ENCODE peak calls at places on chromosomes 7 and 10, in ten cellular contexts. V is Peyer's patch, B is AG04450, I is WTC11, N is upper lobe of left lung, A is cardiac fibroblast, Z is ovary, M is GM13976, Q is sigmoid colon, W is lower lobe of right lung. X is an unnamed sample.

GRCh38 chr10:28774051-28774995 is 97.0 kb downstream of the BAMBI start:
- DNase-seq in I (no peak), Q (no peak), A (no peak), W (no peak), Z (no peak), V (no peak), N (no peak), M (no peak), B (no peak), X (no peak)

GRCh38 chr10:80104066-80104926 is 25.8 kb downstream of the TMEM254 start:
- DNase-seq in A (peak), V (no peak), W (no peak), B (peak), I (no peak), Q (no peak), N (no peak), Z (peak), M (peak), X (no peak)

GRCh38 chr10:114271779-114272167 is 32.7 kb downstream of the VWA2 start:
- DNase-seq in N (no peak), Z (no peak), W (no peak), B (peak), M (no peak), A (peak), Q (peak), V (peak), I (no peak), X (no peak)

GRCh38 chr7:129832701-129833227 is 120.0 kb downstream of the UBE2H start:
- DNase-seq in N (no peak), I (no peak), M (no peak), W (no peak), Q (no peak), Z (no peak), V (no peak), B (no peak), A (no peak), X (no peak)

GRCh38 chr7:105778956-105779355 is 97.4 kb downstream of the ATXN7L1 start:
- DNase-seq in A (no peak), B (no peak), M (no peak), W (no peak), I (no peak), N (no peak), V (no peak), Z (no peak), Q (no peak), X (no peak)

GRCh38 chr10:44243851-44244502 is 140.9 kb downstream of the CXCL12 start:
- DNase-seq in I (no peak), M (no peak), Q (no peak), B (no peak), N (no peak), V (no peak), W (no peak), A (no peak), Z (no peak), X (no peak)

GRCh38 chr10:6912929-6913328 is 332.9 kb upstream of the PRKCQ start:
- DNase-seq in I (no peak), B (no peak), Z (no peak), M (no peak), V (no peak), A (peak), N (no peak), W (no peak), Q (no peak), X (no peak)

GRCh38 chr10:43873717-43874116 is 225.0 kb upstream of the ZNF32 start:
- DNase-seq in Z (no peak), A (no peak), V (no peak), N (no peak), M (no peak), I (no peak), Q (no peak), B (no peak), W (no peak), X (no peak)

GRCh38 chr10:78686444-78687060 is 382.2 kb upstream of the ZMIZ1 start:
- DNase-seq in I (no peak), Z (no peak), Q (no peak), M (no peak), V (no peak), W (no peak), A (no peak), N (no peak), B (no peak), X (no peak)

GRCh38 chr7:90816511-90817142 is 220.5 kb downstream of the CDK14 start:
- DNase-seq in N (no peak), A (peak), W (no peak), B (peak), I (no peak), Z (no peak), Q (no peak), M (peak), V (no peak), X (no peak)

GRCh38 chr7:66211429-66211828 is 6.3 kb downstream of the TPST1 start:
- DNase-seq in N (no peak), M (no peak), W (no peak), I (no peak), Z (no peak), A (peak), B (peak), Q (no peak), V (no peak), X (no peak)

GRCh38 chr7:21547511-21547910 is 4.7 kb downstream of the DNAH11 start:
- DNase-seq in I (no peak), N (no peak), V (no peak), A (no peak), B (no peak), M (no peak), Q (no peak), W (no peak), Z (no peak), X (no peak)

GRCh38 chr10:108597031-108597430 is 1326.3 kb downstream of the XPNPEP1 start:
- DNase-seq in B (no peak), M (no peak), N (no peak), I (no peak), Q (no peak), W (no peak), A (no peak), V (no peak), Z (no peak), X (no peak)

GRCh38 chr10:132450825-132451505 is 54.0 kb downstream of the PWWP2B start:
- DNase-seq in V (no peak), Z (no peak), M (no peak), A (no peak), W (peak), I (no peak), N (peak), Q (no peak), B (no peak), X (no peak)

GRCh38 chr10:9986786-9987185 is 1030.9 kb upstream of the CELF2 start:
- DNase-seq in Q (no peak), Z (no peak), I (no peak), A (no peak), V (no peak), M (no peak), B (no peak), W (no peak), N (no peak), X (no peak)

GRCh38 chr7:5701085-5701914 is 80.2 kb downstream of the RNF216 start:
- DNase-seq in I (no peak), Z (no peak), M (peak), W (no peak), Q (no peak), A (no peak), V (no peak), N (no peak), B (no peak), X (no peak)

GRCh38 chr7:30331338-30331737 is 46.9 kb downstream of the ZNRF2 start:
- DNase-seq in A (peak), M (no peak), V (no peak), W (no peak), N (no peak), I (no peak), Q (no peak), B (no peak), Z (no peak), X (no peak)

GRCh38 chr10:13997650-13998049 is 333.1 kb downstream of the FRMD4A start:
- DNase-seq in I (no peak), A (no peak), N (no peak), B (no peak), Q (no peak), V (no peak), Z (no peak), M (no peak), W (no peak), X (no peak)

DNA sequence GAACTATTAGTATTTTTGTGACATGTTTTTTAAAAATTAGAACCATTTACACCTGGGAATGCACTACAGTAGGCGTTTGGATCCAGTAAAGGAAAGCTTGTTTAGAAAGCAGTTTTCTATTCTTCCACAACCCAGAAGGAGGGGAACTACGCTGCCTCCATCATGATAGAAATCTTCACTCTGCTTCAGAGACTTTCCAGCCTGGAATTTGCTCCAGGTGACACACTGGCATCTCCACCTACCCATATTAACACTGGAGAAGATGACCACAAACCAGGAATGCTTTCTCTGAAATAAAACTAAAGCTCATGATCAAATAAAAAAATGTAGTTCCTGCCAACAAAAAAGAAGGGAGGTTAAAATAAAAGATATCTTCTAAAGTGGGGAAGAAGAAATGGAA is 66.3 kb downstream of the ARHGAP22 start:
- DNase-seq in W (no peak), I (no peak), A (no peak), M (no peak), Z (no peak), V (no peak), N (no peak), B (no peak), Q (no peak), X (no peak)
- TF ChIP-seq CTCF in W (no peak), I (no peak), A (no peak), M (no peak), Z (no peak), V (no peak), N (no peak), B (no peak), Q (no peak), X (no peak)

GRCh38 chr7:131753620-131754222 is 197.3 kb upstream of the PODXL start:
- DNase-seq in A (peak), B (no peak), V (no peak), Z (no peak), Q (no peak), I (peak), N (no peak), W (no peak), M (no peak), X (no peak)
- TF ChIP-seq CTCF in A (peak), B (peak), V (no peak), Z (no peak), Q (no peak), I (peak), N (no peak), W (no peak), M (peak), X (peak)

DNA sequence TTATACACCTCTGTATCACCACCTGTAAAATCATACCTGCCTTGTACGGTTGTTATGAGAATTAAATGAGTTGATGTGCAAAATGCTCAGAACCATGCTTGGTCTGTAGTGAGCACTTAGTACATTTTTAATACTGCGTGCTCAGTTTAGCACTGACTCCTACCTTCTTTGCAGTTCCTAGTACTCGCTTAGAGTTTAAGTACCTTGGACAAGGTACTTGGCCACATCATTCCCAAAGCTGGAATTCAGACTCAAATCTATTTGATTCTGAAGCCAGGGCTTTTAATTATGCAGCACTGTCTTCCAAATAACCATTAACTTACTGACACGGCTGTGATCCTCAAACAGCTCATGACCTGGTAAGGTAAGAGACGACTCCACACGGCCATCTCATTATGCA is 100.0 kb upstream of the AGK start:
- DNase-seq in B (no peak), I (no peak), W (no peak), M (no peak), N (no peak), Q (no peak), V (no peak), A (no peak), Z (no peak), X (no peak)
- TF ChIP-seq CTCF in B (no peak), I (no peak), W (no peak), M (no peak), N (no peak), Q (no peak), V (no peak), A (no peak), Z (no peak), X (no peak)

GRCh38 chr7:48350515-48350914 is 179.3 kb downstream of the ABCA13 start:
- DNase-seq in M (no peak), Z (no peak), I (no peak), Q (no peak), V (no peak), N (no peak), W (no peak), A (no peak), B (no peak), X (no peak)
- TF ChIP-seq CTCF in M (no peak), Z (no peak), I (no peak), Q (no peak), V (no peak), N (no peak), W (no peak), A (no peak), B (no peak), X (no peak)

GRCh38 chr7:99789441-99790070 is 5.6 kb upstream of the CYP3A4 start:
- DNase-seq in W (no peak), B (no peak), M (no peak), A (no peak), Z (no peak), N (no peak), I (no peak), V (no peak), Q (no peak), X (no peak)
- TF ChIP-seq CTCF in W (no peak), B (no peak), M (no peak), A (no peak), Z (no peak), N (no peak), I (no peak), V (no peak), Q (no peak), X (no peak)